ENCODE peak calls at places on chromosomes 6 and 20, in nine cellular contexts. One of them, this sample, is unnamed.
A peak's percentile ranks its signal among the peaks of the same experiment; 100 is the strongest.

GRCh38 chr6:113930183-113930582 is 40.8 kb downstream of the HDAC2 start:
- DNase-seq in epithelial cell of esophagus: no peak
- DNase-seq in uterus: no peak
- DNase-seq in epithelial cell of proximal tubule: no peak
- DNase-seq in left ventricle myocardium inferior: no peak
- DNase-seq in nephron progenitor cell: no peak
- DNase-seq in keratinocyte: no peak
- DNase-seq in kidney: no peak
- DNase-seq in upper lobe of left lung: no peak
- DNase-seq in this sample: no peak

GRCh38 chr6:63740709-63741108 is 105.1 kb downstream of the PHF3 start:
- DNase-seq in uterus: no peak
- DNase-seq in epithelial cell of proximal tubule: no peak
- DNase-seq in left ventricle myocardium inferior: no peak
- DNase-seq in nephron progenitor cell: no peak
- DNase-seq in epithelial cell of esophagus: peak; percentile 80
- DNase-seq in kidney: no peak
- DNase-seq in upper lobe of left lung: no peak
- DNase-seq in keratinocyte: peak; percentile 15
- DNase-seq in this sample: no peak

GRCh38 chr6:137801352-137802088 is 65.5 kb upstream of the TNFAIP3 start:
- DNase-seq in kidney: no peak
- DNase-seq in epithelial cell of proximal tubule: no peak
- DNase-seq in left ventricle myocardium inferior: no peak
- DNase-seq in upper lobe of left lung: no peak
- DNase-seq in keratinocyte: no peak
- DNase-seq in nephron progenitor cell: no peak
- DNase-seq in uterus: no peak
- DNase-seq in epithelial cell of esophagus: no peak
- DNase-seq in this sample: no peak

GRCh38 chr6:26056583-26057350 is 30.5 kb upstream of the HFE start:
- DNase-seq in nephron progenitor cell: no peak
- DNase-seq in keratinocyte: no peak
- DNase-seq in upper lobe of left lung: no peak
- DNase-seq in left ventricle myocardium inferior: no peak
- DNase-seq in epithelial cell of esophagus: no peak
- DNase-seq in kidney: peak; percentile 56
- DNase-seq in epithelial cell of proximal tubule: no peak
- DNase-seq in uterus: peak; percentile 52
- DNase-seq in this sample: no peak

GRCh38 chr20:9884666-9885065 is 45.8 kb upstream of the PAK5 start:
- DNase-seq in kidney: no peak
- DNase-seq in keratinocyte: no peak
- DNase-seq in nephron progenitor cell: no peak
- DNase-seq in left ventricle myocardium inferior: no peak
- DNase-seq in epithelial cell of proximal tubule: no peak
- DNase-seq in upper lobe of left lung: no peak
- DNase-seq in epithelial cell of esophagus: no peak
- DNase-seq in uterus: no peak
- DNase-seq in this sample: no peak

GRCh38 chr6:25329982-25330381 is 50.8 kb downstream of the CARMIL1 start:
- DNase-seq in upper lobe of left lung: no peak
- DNase-seq in left ventricle myocardium inferior: no peak
- DNase-seq in nephron progenitor cell: no peak
- DNase-seq in epithelial cell of proximal tubule: no peak
- DNase-seq in keratinocyte: no peak
- DNase-seq in kidney: no peak
- DNase-seq in uterus: no peak
- DNase-seq in epithelial cell of esophagus: peak; percentile 25
- DNase-seq in this sample: no peak

GRCh38 chr6:127618729-127619128 is 41.8 kb downstream of the C6orf58 start:
- DNase-seq in nephron progenitor cell: no peak
- DNase-seq in epithelial cell of proximal tubule: no peak
- DNase-seq in uterus: no peak
- DNase-seq in epithelial cell of esophagus: peak; percentile 10
- DNase-seq in kidney: no peak
- DNase-seq in keratinocyte: no peak
- DNase-seq in left ventricle myocardium inferior: no peak
- DNase-seq in upper lobe of left lung: no peak
- DNase-seq in this sample: no peak

GRCh38 chr20:44990425-44990824 is 24.1 kb downstream of the STK4 start:
- DNase-seq in epithelial cell of proximal tubule: no peak
- DNase-seq in nephron progenitor cell: no peak
- DNase-seq in left ventricle myocardium inferior: no peak
- DNase-seq in upper lobe of left lung: no peak
- DNase-seq in uterus: no peak
- DNase-seq in kidney: no peak
- DNase-seq in keratinocyte: no peak
- DNase-seq in epithelial cell of esophagus: no peak
- DNase-seq in this sample: no peak

DNA sequence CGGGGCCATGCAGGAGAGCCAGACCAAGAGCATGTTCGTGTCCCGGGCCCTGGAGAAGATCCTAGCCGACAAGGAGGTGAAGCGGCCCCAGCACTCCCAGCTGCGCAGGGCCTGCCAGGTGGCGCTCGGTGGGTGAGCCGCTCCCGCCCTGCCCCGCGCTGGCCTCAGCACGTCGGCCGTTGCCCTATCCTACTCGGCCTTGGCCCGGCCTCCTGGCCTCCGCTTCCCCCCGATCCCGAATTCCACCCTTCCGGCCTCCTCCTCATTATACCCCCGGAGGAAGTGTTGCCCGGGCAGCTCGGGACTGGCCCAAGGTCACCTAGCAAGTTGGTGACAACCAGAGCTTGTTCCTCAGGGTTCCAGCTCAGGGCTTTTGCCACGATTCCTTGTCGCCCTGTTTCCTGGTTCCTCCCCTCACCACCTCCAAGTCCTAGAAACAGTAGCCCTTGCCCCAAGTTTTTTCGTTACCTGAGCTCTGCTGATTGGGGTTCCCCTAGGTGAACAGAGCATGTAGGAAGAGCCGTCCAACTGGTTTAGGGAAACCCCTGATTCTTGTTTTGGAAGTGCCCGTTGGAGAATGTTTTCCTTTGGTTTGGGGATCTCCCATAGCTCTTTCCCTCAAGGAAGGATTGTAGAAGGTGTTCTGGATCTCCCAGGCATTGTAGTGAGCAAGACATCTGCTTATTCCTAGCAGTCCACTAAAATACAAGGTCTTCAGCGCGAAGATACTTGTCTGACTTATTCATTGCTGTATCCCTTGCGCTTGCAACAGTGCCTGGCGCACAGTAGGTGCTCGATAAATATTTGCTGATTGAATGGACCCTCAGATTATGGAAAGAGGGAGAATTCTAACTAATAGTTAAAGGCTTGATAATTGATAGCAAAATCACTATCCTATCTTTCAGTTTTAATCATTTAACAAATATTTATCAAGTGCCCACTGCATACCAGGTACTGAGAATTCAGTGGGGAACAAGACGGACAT is 664 bp downstream of the ARFGEF2 start:
- DNase-seq in uterus: no peak
- DNase-seq in kidney: peak; percentile 84
- DNase-seq in epithelial cell of proximal tubule: no peak
- DNase-seq in nephron progenitor cell: no peak
- DNase-seq in left ventricle myocardium inferior: peak; percentile 53
- DNase-seq in epithelial cell of esophagus: peak; percentile 66
- DNase-seq in keratinocyte: no peak
- DNase-seq in upper lobe of left lung: no peak
- DNase-seq in this sample: no peak
- TF ChIP-seq CTCF in uterus: no peak
- TF ChIP-seq CTCF in kidney: no peak
- TF ChIP-seq CTCF in epithelial cell of proximal tubule: no peak
- TF ChIP-seq CTCF in nephron progenitor cell: no peak
- TF ChIP-seq CTCF in left ventricle myocardium inferior: no peak
- TF ChIP-seq CTCF in epithelial cell of esophagus: no peak
- TF ChIP-seq CTCF in keratinocyte: no peak
- TF ChIP-seq CTCF in upper lobe of left lung: no peak
- TF ChIP-seq CTCF in this sample: no peak

GRCh38 chr6:31865205-31866118 is 2.8 kb upstream of the NEU1 start:
- DNase-seq in left ventricle myocardium inferior: no peak
- DNase-seq in epithelial cell of esophagus: no peak
- DNase-seq in nephron progenitor cell: no peak
- DNase-seq in kidney: peak; percentile 36
- DNase-seq in epithelial cell of proximal tubule: peak; percentile 36
- DNase-seq in upper lobe of left lung: no peak
- DNase-seq in keratinocyte: no peak
- DNase-seq in uterus: no peak
- DNase-seq in this sample: no peak

GRCh38 chr6:31871068-31871659 is 7.6 kb downstream of the SLC44A4 start:
- DNase-seq in nephron progenitor cell: no peak
- DNase-seq in kidney: no peak
- DNase-seq in upper lobe of left lung: no peak
- DNase-seq in epithelial cell of esophagus: no peak
- DNase-seq in left ventricle myocardium inferior: no peak
- DNase-seq in uterus: no peak
- DNase-seq in keratinocyte: no peak
- DNase-seq in epithelial cell of proximal tubule: no peak
- DNase-seq in this sample: no peak

GRCh38 chr6:31874084-31874670 is 4.6 kb downstream of the SLC44A4 start:
- DNase-seq in uterus: no peak
- DNase-seq in left ventricle myocardium inferior: no peak
- DNase-seq in epithelial cell of esophagus: peak; percentile 58
- DNase-seq in upper lobe of left lung: no peak
- DNase-seq in keratinocyte: no peak
- DNase-seq in epithelial cell of proximal tubule: no peak
- DNase-seq in nephron progenitor cell: no peak
- DNase-seq in kidney: no peak
- DNase-seq in this sample: no peak

GRCh38 chr6:31874836-31875572 is 3.8 kb downstream of the SLC44A4 start:
- DNase-seq in upper lobe of left lung: no peak
- DNase-seq in uterus: no peak
- DNase-seq in nephron progenitor cell: no peak
- DNase-seq in left ventricle myocardium inferior: no peak
- DNase-seq in epithelial cell of esophagus: no peak
- DNase-seq in kidney: no peak
- DNase-seq in keratinocyte: no peak
- DNase-seq in epithelial cell of proximal tubule: no peak
- DNase-seq in this sample: no peak

DNA sequence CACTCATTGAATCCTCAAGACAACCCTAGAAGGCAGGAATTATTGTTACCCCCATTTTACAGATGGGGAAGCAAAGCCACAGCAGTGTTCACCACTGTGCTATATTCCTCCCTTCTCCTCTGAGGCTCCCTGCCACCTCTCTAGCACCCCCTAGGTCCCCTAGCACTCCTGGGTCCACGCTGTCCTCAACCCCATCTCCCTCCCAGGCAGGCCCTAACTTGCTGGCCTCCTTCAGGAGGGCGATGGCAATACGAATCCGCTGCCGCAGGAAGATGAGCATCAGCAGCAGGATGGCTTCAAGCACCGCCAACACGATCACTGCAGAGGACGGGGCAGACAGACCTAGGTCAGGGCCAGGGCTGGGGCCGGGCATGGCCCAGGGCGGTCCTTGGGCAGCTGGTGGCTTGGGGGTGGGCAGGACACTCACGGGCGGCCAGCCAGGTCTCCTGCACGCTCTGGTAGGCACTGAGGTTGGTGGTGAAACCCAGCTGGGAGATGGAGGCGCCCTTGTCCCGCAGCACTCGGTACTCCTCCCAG is 7.8 kb upstream of the NEU1 start:
- DNase-seq in kidney: no peak
- DNase-seq in epithelial cell of proximal tubule: no peak
- DNase-seq in epithelial cell of esophagus: no peak
- DNase-seq in keratinocyte: no peak
- DNase-seq in nephron progenitor cell: no peak
- DNase-seq in uterus: no peak
- DNase-seq in upper lobe of left lung: no peak
- DNase-seq in left ventricle myocardium inferior: no peak
- DNase-seq in this sample: no peak
- TF ChIP-seq CTCF in kidney: no peak
- TF ChIP-seq CTCF in epithelial cell of proximal tubule: peak; percentile 34
- TF ChIP-seq CTCF in epithelial cell of esophagus: peak; percentile 6
- TF ChIP-seq CTCF in keratinocyte: no peak
- TF ChIP-seq CTCF in nephron progenitor cell: no peak
- TF ChIP-seq CTCF in uterus: no peak
- TF ChIP-seq CTCF in upper lobe of left lung: no peak
- TF ChIP-seq CTCF in left ventricle myocardium inferior: no peak
- TF ChIP-seq CTCF in this sample: no peak

GRCh38 chr6:149897015-149897697 is 757 bp downstream of the RAET1E start:
- DNase-seq in kidney: peak; percentile 87
- DNase-seq in nephron progenitor cell: no peak
- DNase-seq in keratinocyte: no peak
- DNase-seq in upper lobe of left lung: no peak
- DNase-seq in uterus: peak; percentile 89
- DNase-seq in epithelial cell of esophagus: peak; percentile 74
- DNase-seq in epithelial cell of proximal tubule: peak; percentile 16
- DNase-seq in left ventricle myocardium inferior: peak; percentile 83
- DNase-seq in this sample: no peak

GRCh38 chr6:149896491-149896890 is 1.4 kb downstream of the RAET1E start:
- DNase-seq in kidney: no peak
- DNase-seq in upper lobe of left lung: no peak
- DNase-seq in nephron progenitor cell: no peak
- DNase-seq in left ventricle myocardium inferior: no peak
- DNase-seq in uterus: no peak
- DNase-seq in epithelial cell of esophagus: peak; percentile 40
- DNase-seq in keratinocyte: no peak
- DNase-seq in epithelial cell of proximal tubule: no peak
- DNase-seq in this sample: no peak

GRCh38 chr6:149898966-149899365 is 1.1 kb upstream of the RAET1E start:
- DNase-seq in left ventricle myocardium inferior: no peak
- DNase-seq in kidney: no peak
- DNase-seq in nephron progenitor cell: no peak
- DNase-seq in uterus: no peak
- DNase-seq in epithelial cell of esophagus: no peak
- DNase-seq in keratinocyte: no peak
- DNase-seq in epithelial cell of proximal tubule: no peak
- DNase-seq in upper lobe of left lung: no peak
- DNase-seq in this sample: no peak

GRCh38 chr6:149899486-149899885 is 1.6 kb upstream of the RAET1E start:
- DNase-seq in kidney: no peak
- DNase-seq in uterus: no peak
- DNase-seq in epithelial cell of proximal tubule: no peak
- DNase-seq in upper lobe of left lung: no peak
- DNase-seq in left ventricle myocardium inferior: no peak
- DNase-seq in nephron progenitor cell: no peak
- DNase-seq in epithelial cell of esophagus: peak; percentile 17
- DNase-seq in keratinocyte: no peak
- DNase-seq in this sample: no peak

GRCh38 chr6:149897855-149898744 is at the start of gene RAET1E:
- DNase-seq in left ventricle myocardium inferior: no peak
- DNase-seq in nephron progenitor cell: no peak
- DNase-seq in epithelial cell of proximal tubule: no peak
- DNase-seq in upper lobe of left lung: peak; percentile 30
- DNase-seq in epithelial cell of esophagus: peak; percentile 39
- DNase-seq in uterus: no peak
- DNase-seq in kidney: no peak
- DNase-seq in keratinocyte: no peak
- DNase-seq in this sample: no peak
- TF ChIP-seq CTCF in left ventricle myocardium inferior: no peak
- TF ChIP-seq CTCF in nephron progenitor cell: no peak
- TF ChIP-seq CTCF in epithelial cell of proximal tubule: no peak
- TF ChIP-seq CTCF in upper lobe of left lung: no peak
- TF ChIP-seq CTCF in epithelial cell of esophagus: no peak
- TF ChIP-seq CTCF in uterus: no peak
- TF ChIP-seq CTCF in kidney: no peak
- TF ChIP-seq CTCF in keratinocyte: peak; percentile 17
- TF ChIP-seq CTCF in this sample: no peak

DNA sequence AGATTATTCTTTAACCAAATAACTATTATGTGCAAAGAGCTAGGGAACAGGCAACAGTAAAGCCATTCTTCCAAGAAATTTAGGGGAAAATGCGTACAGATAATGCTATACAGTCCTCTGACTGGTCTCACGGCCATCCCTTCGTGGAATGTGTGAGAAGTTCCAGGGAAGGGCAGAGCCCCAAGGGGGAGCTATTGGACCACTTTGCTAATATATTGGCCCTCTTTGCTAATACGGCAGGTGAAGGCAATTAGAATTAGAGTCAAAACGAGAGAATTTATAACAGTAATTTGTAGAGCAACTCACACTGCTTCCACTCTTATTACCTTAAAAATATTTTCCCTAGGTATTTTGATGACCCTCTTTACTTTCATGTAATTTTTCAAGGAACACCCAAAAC is 140.4 kb downstream of the IMPG1 start:
- DNase-seq in nephron progenitor cell: peak; percentile 73
- DNase-seq in epithelial cell of proximal tubule: no peak
- DNase-seq in kidney: no peak
- DNase-seq in upper lobe of left lung: no peak
- DNase-seq in left ventricle myocardium inferior: peak; percentile 20
- DNase-seq in epithelial cell of esophagus: peak; percentile 41
- DNase-seq in keratinocyte: no peak
- DNase-seq in uterus: no peak
- DNase-seq in this sample: no peak
- TF ChIP-seq CTCF in nephron progenitor cell: peak; percentile 89
- TF ChIP-seq CTCF in epithelial cell of proximal tubule: peak; percentile 69
- TF ChIP-seq CTCF in kidney: peak; percentile 26
- TF ChIP-seq CTCF in upper lobe of left lung: no peak
- TF ChIP-seq CTCF in left ventricle myocardium inferior: peak; percentile 74
- TF ChIP-seq CTCF in epithelial cell of esophagus: peak; percentile 59
- TF ChIP-seq CTCF in keratinocyte: peak; percentile 16
- TF ChIP-seq CTCF in uterus: no peak
- TF ChIP-seq CTCF in this sample: no peak

This sample was measured in activated B cell treated with CpG ODN at 0.5 μM for 24 hours.